ENCODE peak calls at places on chromosomes 5 and 9, in nine cellular contexts. B, M, U, Z, T, D, S, G and C are unnamed samples.

GRCh38 chr5:159089675-159090074 is 10.0 kb downstream of the EBF1 start:
- DNase-seq in B (no peak), M (no peak), U (no peak), Z (no peak), T (no peak), D (no peak), S (no peak), G (no peak), C (no peak)

GRCh38 chr5:6812800-6813731 is 99.8 kb downstream of the TENT4A start:
- DNase-seq in B (no peak), M (peak), U (no peak), Z (peak), T (peak), D (peak), S (no peak), G (no peak), C (no peak)

GRCh38 chr5:178640331-178641045 is 13.6 kb upstream of the CLK4 start:
- DNase-seq in B (no peak), M (no peak), U (no peak), Z (no peak), T (no peak), D (no peak), S (no peak), G (no peak), C (no peak)

GRCh38 chr5:3661755-3662296 is 66.2 kb downstream of the IRX1 start:
- DNase-seq in B (no peak), M (no peak), U (no peak), Z (no peak), T (no peak), D (no peak), S (no peak), G (no peak), C (no peak)

GRCh38 chr9:110183208-110184145 is 24.5 kb downstream of the C9orf152 start:
- DNase-seq in B (peak), M (peak), U (no peak), Z (peak), T (peak), D (peak), S (no peak), G (peak), C (peak)

GRCh38 chr5:136730426-136730825 is 365.1 kb upstream of the TRPC7 start:
- DNase-seq in B (no peak), M (no peak), U (no peak), Z (no peak), T (no peak), D (no peak), S (no peak), G (no peak), C (no peak)

GRCh38 chr5:43227655-43228054 is 35.6 kb downstream of the NIM1K start:
- DNase-seq in B (peak), M (peak), U (no peak), Z (peak), T (no peak), D (peak), S (no peak), G (no peak), C (no peak)

GRCh38 chr5:147055850-147056523 is 177.4 kb upstream of the PPP2R2B start:
- DNase-seq in B (no peak), M (no peak), U (no peak), Z (no peak), T (no peak), D (no peak), S (no peak), G (no peak), C (no peak)

GRCh38 chr9:73023025-73023541 is 70.2 kb upstream of the ALDH1A1 start:
- DNase-seq in B (peak), M (peak), U (peak), Z (peak), T (no peak), D (peak), S (peak), G (peak), C (peak)

GRCh38 chr9:137127301-137128157 is 11.4 kb upstream of the GRIN1 start:
- DNase-seq in B (no peak), M (peak), U (no peak), Z (peak), T (no peak), D (no peak), S (no peak), G (no peak), C (no peak)

GRCh38 chr5:149240354-149240998 is 31.2 kb upstream of the AFAP1L1 start:
- DNase-seq in B (no peak), M (no peak), U (no peak), Z (no peak), T (peak), D (no peak), S (peak), G (no peak), C (no peak)

GRCh38 chr5:134411228-134411545 is 494 bp downstream of the CDKN2AIPNL start:
- DNase-seq in B (no peak), M (no peak), U (no peak), Z (no peak), T (no peak), D (no peak), S (no peak), G (no peak), C (no peak)
- H3K4me3 ChIP-seq in B (peak), M (peak), U (peak), Z (peak), T (peak), D (peak), S (peak), G (peak), C (peak)

GRCh38 chr9:35666547-35666946 is 1.6 kb upstream of the ARHGEF39 start:
- DNase-seq in B (no peak), M (no peak), U (no peak), Z (no peak), T (no peak), D (no peak), S (no peak), G (no peak), C (no peak)

GRCh38 chr9:35665471-35665818 is 450 bp upstream of the ARHGEF39 start:
- DNase-seq in B (no peak), M (no peak), U (no peak), Z (no peak), T (no peak), D (no peak), S (no peak), G (no peak), C (no peak)

GRCh38 chr9:35667939-35668338 is 2.9 kb upstream of the ARHGEF39 start:
- DNase-seq in B (no peak), M (no peak), U (no peak), Z (no peak), T (no peak), D (no peak), S (no peak), G (no peak), C (no peak)

GRCh38 chr9:35664531-35665470 is at the start of gene ARHGEF39:
- DNase-seq in B (no peak), M (peak), U (peak), Z (peak), T (no peak), D (no peak), S (peak), G (no peak), C (no peak)

GRCh38 chr9:35666045-35666444 is 1.1 kb upstream of the ARHGEF39 start:
- DNase-seq in B (no peak), M (no peak), U (no peak), Z (peak), T (no peak), D (no peak), S (no peak), G (no peak), C (no peak)
- H3K4me3 ChIP-seq in B (no peak), M (no peak), U (no peak), Z (no peak), T (no peak), D (no peak), S (no peak), G (no peak), C (no peak)

GRCh38 chr9:130835441-130836298 is 616 bp downstream of the ABL1 start:
- DNase-seq in B (no peak), M (peak), U (no peak), Z (peak), T (no peak), D (no peak), S (no peak), G (no peak), C (no peak)

GRCh38 chr9:130837002-130837511 is 2.0 kb downstream of the ABL1 start:
- DNase-seq in B (no peak), M (no peak), U (no peak), Z (peak), T (no peak), D (no peak), S (no peak), G (no peak), C (no peak)

GRCh38 chr9:130839237-130840111 is 4.4 kb downstream of the ABL1 start:
- DNase-seq in B (no peak), M (no peak), U (no peak), Z (no peak), T (no peak), D (no peak), S (no peak), G (no peak), C (no peak)

GRCh38 chr9:130834371-130835311 is at the start of gene ABL1:
- DNase-seq in B (no peak), M (peak), U (peak), Z (peak), T (peak), D (no peak), S (peak), G (no peak), C (no peak)

DNA sequence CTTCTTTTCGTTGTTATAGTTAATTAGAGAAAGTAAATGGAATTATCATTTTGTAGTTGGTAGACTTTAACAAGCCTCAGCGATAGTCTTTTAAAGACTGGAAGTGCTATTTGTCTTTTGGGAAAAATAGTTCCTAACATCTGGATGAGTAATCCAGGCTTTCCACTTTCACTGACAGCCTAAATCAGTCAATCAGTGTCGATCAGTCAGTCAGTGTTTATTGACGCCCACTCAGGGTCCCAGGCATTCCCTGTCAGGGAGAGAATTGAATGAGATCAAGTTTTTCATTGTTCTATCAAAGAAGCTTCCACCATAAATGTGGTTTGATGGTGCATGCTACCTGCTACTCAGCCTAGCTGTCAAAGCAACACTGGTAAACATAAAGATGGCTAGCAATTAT is 2.6 kb downstream of the ABL1 start:
- DNase-seq in B (no peak), M (no peak), U (no peak), Z (no peak), T (no peak), D (no peak), S (no peak), G (no peak), C (no peak)
- H3K4me3 ChIP-seq in B (peak), M (no peak), U (peak), Z (peak), T (no peak), D (peak), S (no peak), G (no peak), C (peak)

GRCh38 chr5:168529361-168530234 is 493 bp downstream of the FBLL1 start:
- DNase-seq in B (no peak), M (no peak), U (no peak), Z (no peak), T (no peak), D (no peak), S (no peak), G (no peak), C (no peak)

GRCh38 chr5:168530751-168531150 is 1.6 kb downstream of the FBLL1 start:
- DNase-seq in B (no peak), M (no peak), U (no peak), Z (no peak), T (no peak), D (no peak), S (no peak), G (no peak), C (no peak)

GRCh38 chr5:168527756-168528295 is 1.3 kb upstream of the FBLL1 start:
- DNase-seq in B (no peak), M (no peak), U (no peak), Z (no peak), T (no peak), D (no peak), S (no peak), G (no peak), C (no peak)

GRCh38 chr5:168531191-168531590 is 2.1 kb downstream of the FBLL1 start:
- DNase-seq in B (no peak), M (no peak), U (no peak), Z (no peak), T (no peak), D (no peak), S (no peak), G (no peak), C (no peak)

DNA sequence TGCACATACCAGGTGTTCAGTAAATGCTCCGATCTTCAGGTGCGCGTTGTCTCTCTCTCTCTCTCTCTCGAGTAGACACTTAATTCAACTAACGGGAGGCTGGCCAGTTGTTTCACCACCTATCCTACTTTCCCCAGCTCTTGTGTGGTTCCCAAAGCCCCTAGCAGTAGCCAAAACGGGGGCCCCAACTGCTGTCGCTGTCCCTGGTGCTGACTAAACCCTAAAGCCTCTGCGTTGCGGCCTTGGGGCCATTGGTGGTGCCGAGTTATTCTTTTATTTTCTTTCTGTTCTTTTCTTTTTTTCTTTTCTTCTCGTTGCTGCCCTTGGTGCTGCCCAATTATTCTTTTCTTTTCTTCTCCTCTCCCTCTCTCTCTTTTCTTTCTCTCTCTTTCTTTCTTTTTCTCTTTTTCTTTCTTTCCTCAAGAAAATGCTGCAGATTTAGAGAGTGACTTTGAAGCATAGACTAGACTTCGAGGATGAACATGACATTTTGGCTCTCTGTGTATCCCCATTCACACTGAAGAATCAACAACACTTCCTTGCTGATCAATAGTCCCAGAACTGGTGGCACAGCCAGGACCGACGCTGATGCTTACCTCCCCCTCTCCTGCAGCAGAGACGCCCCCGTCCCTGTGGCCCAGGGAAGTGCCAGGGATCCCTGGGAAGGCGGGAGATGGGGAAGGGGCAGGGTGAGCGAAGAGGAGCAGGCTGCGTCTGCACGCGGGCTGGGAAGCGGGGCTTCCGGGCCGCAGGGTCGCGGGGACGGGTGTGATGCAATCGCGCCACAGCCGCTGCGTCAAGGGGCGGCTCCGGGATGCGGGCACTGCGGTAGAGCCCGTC is at the start of gene FBLL1:
- DNase-seq in B (no peak), M (no peak), U (no peak), Z (peak), T (no peak), D (no peak), S (peak), G (peak), C (no peak)
- H3K4me3 ChIP-seq in B (peak), M (no peak), U (peak), Z (peak), T (no peak), D (peak), S (peak), G (peak), C (peak)

DNA sequence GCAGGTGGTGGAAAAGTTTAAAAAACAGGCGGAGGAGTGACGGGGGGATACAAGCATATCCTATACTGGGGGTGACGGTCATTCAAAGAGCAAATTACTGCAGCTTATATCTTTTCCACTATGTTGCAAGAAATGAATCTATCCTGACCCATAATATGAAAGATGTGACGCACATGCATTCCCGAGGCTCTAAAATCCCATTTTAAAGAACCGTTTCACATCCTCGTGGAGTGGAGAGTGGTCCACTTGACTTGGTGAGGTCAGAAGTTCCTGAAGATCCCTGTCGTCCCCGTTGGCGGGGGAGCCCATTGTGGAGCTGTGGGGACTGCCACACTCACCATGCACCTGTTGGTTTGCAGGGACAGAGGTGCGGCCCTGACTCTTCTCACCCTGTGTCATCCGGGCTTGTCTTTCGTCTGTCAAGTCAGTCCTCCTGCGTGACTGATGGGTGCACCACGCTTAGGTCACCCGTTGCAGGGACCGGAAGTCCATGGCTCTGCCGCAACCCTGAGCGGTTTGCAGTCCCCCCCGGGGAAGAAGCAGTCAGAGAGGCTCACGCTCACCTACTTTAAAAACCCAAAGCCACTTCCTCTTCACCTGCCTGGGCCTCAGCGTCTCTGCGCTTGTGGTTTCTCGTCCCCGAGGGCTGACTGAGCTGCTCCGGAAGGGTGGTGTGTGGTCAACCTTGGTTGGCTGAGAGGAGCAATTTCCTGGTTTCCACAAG is 53.0 kb downstream of the USP20 start:
- DNase-seq in B (no peak), M (no peak), U (no peak), Z (no peak), T (no peak), D (no peak), S (peak), G (no peak), C (no peak)
- H3K4me3 ChIP-seq in B (no peak), M (no peak), U (no peak), Z (no peak), T (no peak), D (no peak), S (peak), G (no peak), C (no peak)

GRCh38 chr9:120922404-120923173 is 4.0 kb downstream of the TRAF1 start:
- DNase-seq in B (no peak), M (no peak), U (no peak), Z (no peak), T (no peak), D (no peak), S (no peak), G (no peak), C (no peak)
- H3K4me3 ChIP-seq in B (no peak), M (no peak), U (no peak), Z (no peak), T (no peak), D (no peak), S (no peak), G (no peak), C (no peak)

GRCh38 chr9:121820286-121821005 is 169.0 kb downstream of the DAB2IP start:
- DNase-seq in B (no peak), M (no peak), U (no peak), Z (no peak), T (no peak), D (no peak), S (no peak), G (no peak), C (no peak)

GRCh38 chr9:121821326-121821725 is 169.9 kb downstream of the DAB2IP start:
- DNase-seq in B (no peak), M (no peak), U (no peak), Z (no peak), T (no peak), D (no peak), S (no peak), G (no peak), C (no peak)

GRCh38 chr9:121818016-121818661 is 166.7 kb downstream of the DAB2IP start:
- DNase-seq in B (no peak), M (no peak), U (no peak), Z (no peak), T (no peak), D (no peak), S (no peak), G (no peak), C (no peak)

GRCh38 chr9:121818841-121819430 is 167.5 kb downstream of the DAB2IP start:
- DNase-seq in B (no peak), M (no peak), U (peak), Z (no peak), T (no peak), D (no peak), S (no peak), G (no peak), C (no peak)

GRCh38 chr9:121819511-121820231 is 168.2 kb downstream of the DAB2IP start:
- DNase-seq in B (no peak), M (no peak), U (no peak), Z (no peak), T (no peak), D (peak), S (no peak), G (no peak), C (no peak)
- H3K4me3 ChIP-seq in B (peak), M (no peak), U (no peak), Z (no peak), T (no peak), D (no peak), S (no peak), G (no peak), C (peak)

DNA sequence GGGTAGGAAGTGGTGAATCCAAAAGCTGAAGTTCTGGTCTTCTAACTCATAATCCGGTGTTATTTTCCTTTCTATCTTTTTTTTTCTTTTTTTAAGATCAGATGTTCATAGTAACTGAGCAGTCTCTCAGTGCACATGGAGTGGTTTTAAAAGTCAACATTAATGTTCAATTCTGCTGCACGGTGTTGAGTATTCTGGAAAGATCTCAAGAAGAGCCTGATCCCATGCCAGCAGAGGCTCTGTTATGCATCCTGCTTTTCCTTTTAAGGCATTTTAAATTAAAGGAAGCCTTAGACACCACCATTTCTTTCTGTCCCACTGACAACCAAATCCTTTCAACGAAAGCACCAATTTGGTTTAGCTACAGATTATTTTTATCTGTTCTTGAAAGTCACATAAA is 33.4 kb downstream of the SEMA5A start:
- DNase-seq in B (no peak), M (no peak), U (no peak), Z (peak), T (no peak), D (no peak), S (no peak), G (no peak), C (no peak)
- H3K4me3 ChIP-seq in B (no peak), M (no peak), U (no peak), Z (no peak), T (no peak), D (no peak), S (no peak), G (no peak), C (no peak)

GRCh38 chr9:2545881-2546490 is 75.6 kb upstream of the VLDLR start:
- DNase-seq in B (no peak), M (no peak), U (no peak), Z (no peak), T (no peak), D (no peak), S (no peak), G (no peak), C (no peak)
- H3K4me3 ChIP-seq in B (no peak), M (no peak), U (no peak), Z (no peak), T (no peak), D (no peak), S (no peak), G (no peak), C (no peak)